ENCODE peak calls at places on chromosome 12, in six cellular contexts. L is GM10248, F is glutamatergic neuron, T is GM19239, M is stromal cell of bone marrow, K is astrocyte. V is an unnamed sample.

GRCh38 chr12:49651855-49652254 is 28.5 kb downstream of the PRPF40B start:
- DNase-seq in L (no peak), F (no peak), T (no peak), M (no peak), K (no peak), V (no peak)

GRCh38 chr12:44377443-44378160 is 498.5 kb downstream of the NELL2 start:
- DNase-seq in L (no peak), F (no peak), T (no peak), M (no peak), K (no peak), V (no peak)

GRCh38 chr12:46390881-46391280 is 18.3 kb upstream of the SLC38A2 start:
- DNase-seq in L (no peak), F (no peak), T (no peak), M (no peak), K (no peak), V (no peak)

GRCh38 chr12:110965574-110965973 is 45.2 kb upstream of the MYL2 start:
- DNase-seq in L (no peak), F (no peak), T (no peak), M (no peak), K (no peak), V (no peak)

GRCh38 chr12:2650261-2651060 is 144.3 kb upstream of the FKBP4 start:
- DNase-seq in L (no peak), F (no peak), T (no peak), M (no peak), K (no peak), V (no peak)

GRCh38 chr12:76820888-76821482 is 57.1 kb downstream of the ZDHHC17 start:
- DNase-seq in L (no peak), F (peak; percentile 24), T (no peak), M (peak; percentile 6), K (peak; percentile 22), V (peak; percentile 15)

GRCh38 chr12:56954057-56954577 is 3.3 kb downstream of the RDH16 start:
- DNase-seq in L (no peak), F (no peak), T (no peak), M (no peak), K (no peak), V (no peak)

GRCh38 chr12:6390084-6390799 is 6.3 kb downstream of the LTBR start:
- DNase-seq in L (no peak), F (no peak), T (no peak), M (no peak), K (no peak), V (no peak)

GRCh38 chr12:168201-168600 is 45.8 kb downstream of the SLC6A12 start:
- DNase-seq in L (no peak), F (no peak), T (no peak), M (no peak), K (no peak), V (no peak)

GRCh38 chr12:112898380-112898779 is 8.4 kb upstream of the OAS1 start:
- DNase-seq in L (no peak), F (no peak), T (no peak), M (no peak), K (no peak), V (no peak)